ENCODE peak calls at places on chromosomes 12 and 14, in four cellular contexts. One of them, this sample, is unnamed.

GRCh38 chr14:103130965-103131364 is 7.7 kb downstream of the TNFAIP2 start:
- DNase-seq in progenitor cell of endocrine pancreas: no peak
- DNase-seq in CD4-positive, alpha-beta T cell: no peak
- DNase-seq in stomach: no peak
- DNase-seq in this sample: no peak

GRCh38 chr14:68792022-68792829 is 641 bp downstream of the ZFP36L1 start:
- DNase-seq in progenitor cell of endocrine pancreas: no peak
- DNase-seq in CD4-positive, alpha-beta T cell: peak
- DNase-seq in stomach: peak
- DNase-seq in this sample: peak

GRCh38 chr12:122423258-122424165 is 1.0 kb upstream of the CLIP1 start:
- DNase-seq in progenitor cell of endocrine pancreas: no peak
- DNase-seq in CD4-positive, alpha-beta T cell: no peak
- DNase-seq in stomach: no peak
- DNase-seq in this sample: peak

GRCh38 chr12:2941524-2941923 is 17.7 kb upstream of the TEAD4 start:
- DNase-seq in progenitor cell of endocrine pancreas: no peak
- DNase-seq in CD4-positive, alpha-beta T cell: no peak
- DNase-seq in stomach: no peak
- DNase-seq in this sample: no peak

GRCh38 chr12:90085491-90086274 is 377.0 kb upstream of the ATP2B1 start:
- DNase-seq in progenitor cell of endocrine pancreas: no peak
- DNase-seq in CD4-positive, alpha-beta T cell: no peak
- DNase-seq in stomach: no peak
- DNase-seq in this sample: no peak

GRCh38 chr14:40417777-40418401 is 985.7 kb upstream of the FBXO33 start:
- DNase-seq in progenitor cell of endocrine pancreas: peak
- DNase-seq in CD4-positive, alpha-beta T cell: no peak
- DNase-seq in stomach: peak
- DNase-seq in this sample: peak

GRCh38 chr14:58969951-58970751 is 218.3 kb upstream of the DAAM1 start:
- DNase-seq in progenitor cell of endocrine pancreas: no peak
- DNase-seq in CD4-positive, alpha-beta T cell: no peak
- DNase-seq in stomach: no peak
- DNase-seq in this sample: no peak

GRCh38 chr14:56949828-56950227 is 139.5 kb upstream of the OTX2 start:
- DNase-seq in progenitor cell of endocrine pancreas: no peak
- DNase-seq in CD4-positive, alpha-beta T cell: no peak
- DNase-seq in stomach: no peak
- DNase-seq in this sample: no peak

GRCh38 chr14:74401504-74402241 is 24.3 kb downstream of the SYNDIG1L start:
- DNase-seq in progenitor cell of endocrine pancreas: no peak
- DNase-seq in CD4-positive, alpha-beta T cell: peak
- DNase-seq in stomach: peak
- DNase-seq in this sample: peak

GRCh38 chr14:38127784-38128183 is 79.9 kb upstream of the SSTR1 start:
- DNase-seq in progenitor cell of endocrine pancreas: no peak
- DNase-seq in CD4-positive, alpha-beta T cell: no peak
- DNase-seq in stomach: no peak
- DNase-seq in this sample: no peak

GRCh38 chr14:34365309-34365915 is 96.6 kb downstream of the SPTSSA start:
- DNase-seq in progenitor cell of endocrine pancreas: no peak
- DNase-seq in CD4-positive, alpha-beta T cell: no peak
- DNase-seq in stomach: no peak
- DNase-seq in this sample: no peak

GRCh38 chr12:113766880-113767878 is 198.9 kb downstream of the RBM19 start:
- DNase-seq in progenitor cell of endocrine pancreas: no peak
- DNase-seq in CD4-positive, alpha-beta T cell: no peak
- DNase-seq in stomach: no peak
- DNase-seq in this sample: no peak

GRCh38 chr12:1374296-1374695 is 220.1 kb downstream of the FBXL14 start:
- DNase-seq in progenitor cell of endocrine pancreas: no peak
- DNase-seq in CD4-positive, alpha-beta T cell: no peak
- DNase-seq in stomach: no peak
- DNase-seq in this sample: no peak

GRCh38 chr12:10634427-10634826 is 21.0 kb upstream of the MAGOHB start:
- DNase-seq in progenitor cell of endocrine pancreas: no peak
- DNase-seq in CD4-positive, alpha-beta T cell: no peak
- DNase-seq in stomach: no peak
- DNase-seq in this sample: no peak

GRCh38 chr14:64279719-64280668 is 14.2 kb downstream of the ESR2 start:
- DNase-seq in progenitor cell of endocrine pancreas: no peak
- DNase-seq in CD4-positive, alpha-beta T cell: no peak
- DNase-seq in stomach: peak
- DNase-seq in this sample: no peak

DNA sequence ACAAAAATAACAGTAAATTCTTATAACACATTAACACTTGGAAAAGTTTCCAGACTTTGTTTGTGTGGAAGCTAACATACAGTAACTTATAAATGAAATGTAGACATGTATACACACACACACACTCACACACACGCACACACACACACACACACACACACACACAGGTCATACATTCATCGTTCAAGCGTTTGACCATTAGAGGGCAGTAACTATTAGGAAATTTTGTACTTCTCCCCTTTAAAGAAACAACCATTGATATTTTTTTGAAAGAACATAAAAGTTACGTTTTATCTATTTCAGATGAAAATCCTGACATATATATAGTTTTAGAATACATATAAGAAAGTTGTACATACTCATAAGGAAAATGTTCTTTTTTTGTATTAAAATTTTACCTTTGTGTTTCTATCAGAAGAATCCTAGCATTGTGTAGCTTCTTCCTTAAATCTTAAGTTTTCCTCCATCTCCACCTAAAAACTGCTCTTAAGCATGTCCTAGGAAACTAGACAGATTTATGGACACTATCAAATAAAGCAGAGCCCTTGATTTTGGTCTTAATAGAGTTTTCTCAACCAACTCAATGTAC is 29.0 kb downstream of the PTPRQ start:
- DNase-seq in progenitor cell of endocrine pancreas: no peak
- DNase-seq in CD4-positive, alpha-beta T cell: no peak
- DNase-seq in stomach: no peak
- DNase-seq in this sample: no peak
- TF ChIP-seq CTCF in progenitor cell of endocrine pancreas: peak
- TF ChIP-seq CTCF in CD4-positive, alpha-beta T cell: no peak
- TF ChIP-seq CTCF in stomach: peak
- TF ChIP-seq CTCF in this sample: peak

DNA sequence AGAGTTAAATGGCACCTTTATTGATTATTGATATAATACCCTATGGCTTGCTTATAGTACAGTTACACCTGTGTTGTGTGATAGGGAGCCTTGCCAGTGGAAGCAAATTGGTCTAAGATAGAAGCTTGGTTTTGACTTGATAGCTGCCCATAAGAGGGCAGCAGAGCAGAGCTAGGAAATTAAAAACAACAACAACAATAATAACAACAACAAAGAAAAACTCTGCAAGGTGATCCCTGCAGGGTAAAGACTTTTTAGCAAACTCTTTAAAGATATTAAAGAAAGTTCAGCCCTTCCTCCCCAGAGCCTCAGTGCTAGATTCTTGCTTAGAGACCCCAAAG is 18.0 kb upstream of the RNASE10 start:
- DNase-seq in progenitor cell of endocrine pancreas: no peak
- DNase-seq in CD4-positive, alpha-beta T cell: no peak
- DNase-seq in stomach: no peak
- DNase-seq in this sample: no peak
- TF ChIP-seq CTCF in progenitor cell of endocrine pancreas: no peak
- TF ChIP-seq CTCF in CD4-positive, alpha-beta T cell: no peak
- TF ChIP-seq CTCF in stomach: no peak
- TF ChIP-seq CTCF in this sample: no peak

DNA sequence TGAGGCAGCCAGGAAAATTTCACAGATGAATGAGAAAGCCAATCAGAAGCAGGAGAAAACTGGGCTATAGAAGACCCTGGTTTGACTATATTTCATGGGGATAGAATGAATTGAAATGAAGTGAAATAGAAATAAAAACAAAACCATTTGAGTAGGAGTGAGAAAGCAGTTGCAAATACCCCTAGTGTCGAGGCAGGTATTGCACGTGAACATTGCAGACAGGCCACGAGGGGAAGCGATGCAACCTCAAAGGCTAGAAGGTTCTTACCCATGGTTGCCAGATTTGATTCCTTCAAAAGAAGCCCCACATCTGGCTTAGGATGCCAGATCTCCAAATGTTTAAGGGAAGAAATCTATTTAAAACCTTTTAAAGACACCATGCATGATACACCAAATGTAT is 648.9 kb downstream of the VRK1 start:
- DNase-seq in progenitor cell of endocrine pancreas: no peak
- DNase-seq in CD4-positive, alpha-beta T cell: no peak
- DNase-seq in stomach: no peak
- DNase-seq in this sample: no peak
- TF ChIP-seq CTCF in progenitor cell of endocrine pancreas: no peak
- TF ChIP-seq CTCF in CD4-positive, alpha-beta T cell: no peak
- TF ChIP-seq CTCF in stomach: no peak
- TF ChIP-seq CTCF in this sample: no peak

GRCh38 chr14:105433161-105433605 is 13.6 kb downstream of the MTA1 start:
- DNase-seq in progenitor cell of endocrine pancreas: no peak
- DNase-seq in CD4-positive, alpha-beta T cell: no peak
- DNase-seq in stomach: no peak
- DNase-seq in this sample: no peak
- TF ChIP-seq CTCF in progenitor cell of endocrine pancreas: no peak
- TF ChIP-seq CTCF in CD4-positive, alpha-beta T cell: no peak
- TF ChIP-seq CTCF in stomach: no peak
- TF ChIP-seq CTCF in this sample: no peak

GRCh38 chr14:72736348-72736747 is 157.6 kb downstream of the DPF3 start:
- DNase-seq in progenitor cell of endocrine pancreas: no peak
- DNase-seq in CD4-positive, alpha-beta T cell: no peak
- DNase-seq in stomach: peak
- DNase-seq in this sample: no peak
- TF ChIP-seq CTCF in progenitor cell of endocrine pancreas: peak
- TF ChIP-seq CTCF in CD4-positive, alpha-beta T cell: no peak
- TF ChIP-seq CTCF in stomach: no peak
- TF ChIP-seq CTCF in this sample: no peak

This sample was measured in glutamatergic neuron.